ENCODE peak calls at places on chromosomes 12 and 14, in four cellular contexts. B is progenitor cell of endocrine pancreas, W is HTR-8/SVneo, F is non-pigmented ciliary epithelial cell. D is an unnamed sample.

GRCh38 chr14:102948698-102949061 is 26.2 kb downstream of the AMN start:
- DNase-seq in F (no peak), B (no peak), W (no peak), D (no peak)

GRCh38 chr14:68626386-68626785 is 166.5 kb downstream of the ZFP36L1 start:
- DNase-seq in W (no peak), F (no peak), B (peak; percentile 7), D (no peak)

GRCh38 chr14:103693514-103693913 is 21.7 kb downstream of the XRCC3 start:
- DNase-seq in B (no peak), W (no peak), F (no peak), D (no peak)

GRCh38 chr12:110371408-110372055 is 32.0 kb downstream of the ANAPC7 start:
- DNase-seq in B (no peak), F (no peak), W (no peak), D (no peak)

GRCh38 chr14:100884456-100884855 is 19.1 kb downstream of the RTL1 start:
- DNase-seq in B (no peak), W (no peak), F (no peak), D (no peak)

GRCh38 chr12:113097716-113098427 is 37.7 kb downstream of the RASAL1 start:
- DNase-seq in F (no peak), B (no peak), W (no peak), D (no peak)

GRCh38 chr12:108495054-108495453 is 20.0 kb upstream of the FICD start:
- DNase-seq in F (no peak), W (peak; percentile 25), B (no peak), D (peak; percentile 70)

GRCh38 chr12:77362871-77363270 is 297.5 kb upstream of the E2F7 start:
- DNase-seq in W (no peak), B (no peak), F (no peak), D (no peak)

D was measured in ACHN.